ENCODE peak calls at places on chromosomes 6 and 20, in four cellular contexts. V, M, A and H are unnamed samples.

GRCh38 chr6:144215402-144215931 is 65.2 kb downstream of the STX11 start:
- DNase-seq in M (peak), V (peak), A (no peak), H (peak)

GRCh38 chr6:87558446-87558845 is 31.3 kb downstream of the RARS2 start:
- DNase-seq in V (no peak), M (peak), A (no peak), H (no peak)

GRCh38 chr6:133715270-133715669 is 173.6 kb upstream of the TCF21 start:
- DNase-seq in A (no peak), M (no peak), V (no peak), H (no peak)

GRCh38 chr6:10763006-10763405 is 15.4 kb downstream of the TMEM14B start:
- DNase-seq in V (no peak), M (no peak), A (no peak), H (peak)

GRCh38 chr20:58713801-58714339 is 21.3 kb downstream of the NPEPL1 start:
- DNase-seq in V (no peak), A (no peak), M (no peak), H (no peak)

GRCh38 chr6:13427346-13427745 is 60.1 kb downstream of the GFOD1 start:
- DNase-seq in M (no peak), A (no peak), V (no peak), H (no peak)

GRCh38 chr6:82118150-82118562 is 129.4 kb downstream of the IBTK start:
- DNase-seq in A (no peak), M (peak), V (no peak), H (peak)

GRCh38 chr6:134797400-134798113 is 152.3 kb downstream of the ALDH8A1 start:
- DNase-seq in V (no peak), A (no peak), M (no peak), H (no peak)

GRCh38 chr20:61230-61629 is 26.2 kb upstream of the DEFB125 start:
- DNase-seq in A (no peak), M (no peak), V (no peak), H (no peak)

GRCh38 chr6:105045546-105045945 is 88.6 kb downstream of the LIN28B start:
- DNase-seq in M (peak), V (no peak), A (peak), H (peak)

GRCh38 chr20:63062188-63063140 is 55.7 kb upstream of the BHLHE23 start:
- DNase-seq in A (no peak), M (no peak), V (no peak), H (no peak)

GRCh38 chr20:41833739-41834138 is 215.6 kb upstream of the CHD6 start:
- DNase-seq in A (no peak), M (no peak), V (no peak), H (no peak)

GRCh38 chr6:165106261-165106660 is 203.1 kb downstream of the C6orf118 start:
- DNase-seq in M (peak), V (no peak), A (no peak), H (no peak)

GRCh38 chr20:3166913-3167342 is 6.4 kb downstream of the LZTS3 start:
- DNase-seq in A (no peak), V (no peak), M (no peak), H (no peak)

GRCh38 chr6:88992741-88993557 is 29.5 kb upstream of the RNGTT start:
- DNase-seq in M (peak), A (no peak), V (no peak), H (peak)

GRCh38 chr6:138297761-138298298 is 79.5 kb upstream of the PBOV1 start:
- DNase-seq in A (no peak), M (peak), V (no peak), H (peak)

GRCh38 chr6:44042261-44043035 is 84.8 kb downstream of the MRPL14 start:
- DNase-seq in V (no peak), M (no peak), A (no peak), H (no peak)

GRCh38 chr6:106026748-106027147 is 59.4 kb upstream of the PRDM1 start:
- DNase-seq in M (no peak), A (no peak), V (no peak), H (no peak)

GRCh38 chr20:19915111-19915798 is 101.9 kb upstream of the NAA20 start:
- DNase-seq in V (no peak), M (no peak), A (no peak), H (peak)

GRCh38 chr6:89281779-89282246 is 33.3 kb downstream of the GABRR2 start:
- DNase-seq in M (peak), A (peak), V (no peak), H (peak)

GRCh38 chr6:167550936-167551633 is 226.2 kb downstream of the TTLL2 start:
- DNase-seq in A (no peak), V (peak), M (no peak), H (no peak)

GRCh38 chr6:142642651-142643050 is 302.3 kb downstream of the HIVEP2 start:
- DNase-seq in A (no peak), M (no peak), V (no peak), H (peak)

GRCh38 chr20:5920581-5920980 is 29.8 kb downstream of the TRMT6 start:
- DNase-seq in A (no peak), V (no peak), M (no peak), H (no peak)

GRCh38 chr6:148799647-148800046 is 52.8 kb downstream of the UST start:
- DNase-seq in A (no peak), V (no peak), M (no peak), H (no peak)

GRCh38 chr6:138328210-138328609 is 49.5 kb upstream of the SMIM28 start:
- DNase-seq in M (no peak), V (no peak), A (no peak), H (no peak)

GRCh38 chr6:148954461-148954860 is 207.6 kb downstream of the UST start:
- DNase-seq in M (no peak), A (no peak), V (no peak), H (no peak)

GRCh38 chr6:133408543-133408942 is 167.4 kb downstream of the EYA4 start:
- DNase-seq in A (no peak), V (no peak), M (peak), H (no peak)

GRCh38 chr6:131000544-131000943 is 62.5 kb downstream of the EPB41L2 start:
- DNase-seq in A (no peak), M (no peak), V (no peak), H (no peak)

GRCh38 chr6:118739976-118740771 is 88.8 kb upstream of the CEP85L start:
- DNase-seq in V (no peak), M (peak), A (peak), H (peak)

GRCh38 chr20:45061244-45061643 is 39.7 kb downstream of the KCNS1 start:
- DNase-seq in V (no peak), A (peak), M (peak), H (peak)

GRCh38 chr20:42887281-42887680 is 302.4 kb downstream of the PTPRT start:
- DNase-seq in A (no peak), M (no peak), V (no peak), H (no peak)

GRCh38 chr20:24771651-24772061 is 177.4 kb upstream of the CST7 start:
- DNase-seq in A (no peak), V (no peak), M (no peak), H (no peak)

GRCh38 chr6:154499854-154500589 is 10.5 kb downstream of the CNKSR3 start:
- DNase-seq in V (no peak), M (no peak), A (no peak), H (no peak)

GRCh38 chr6:30465582-30466306 is 23.6 kb upstream of the HLA-E start:
- DNase-seq in V (no peak), A (no peak), M (no peak), H (no peak)

GRCh38 chr20:19973920-19974620 is 43.1 kb upstream of the NAA20 start:
- DNase-seq in M (peak), V (peak), A (no peak), H (peak)

DNA sequence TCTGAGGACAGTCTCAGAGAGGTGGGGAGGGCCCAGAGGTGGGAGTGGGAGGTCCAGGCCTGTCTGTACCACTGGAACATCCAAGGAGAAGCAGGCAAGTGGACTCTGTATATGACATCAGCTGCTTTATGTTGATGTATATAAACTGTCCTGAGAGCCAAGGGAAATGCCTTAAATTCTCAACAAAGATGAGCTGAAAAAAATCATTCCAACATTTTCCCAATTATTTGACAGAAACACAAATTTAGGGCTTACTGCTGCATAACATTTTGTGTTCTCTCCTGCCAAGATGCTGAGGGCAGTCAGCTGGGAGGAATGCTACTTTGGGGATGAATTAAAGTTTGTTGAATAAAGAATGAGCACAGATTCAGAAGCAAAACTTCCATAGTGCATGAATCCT is 52.8 kb downstream of the FOXC1 start:
- DNase-seq in M (no peak), A (no peak), V (no peak), H (no peak)
- TF ChIP-seq CTCF in M (no peak), A (no peak), V (no peak), H (no peak)

DNA sequence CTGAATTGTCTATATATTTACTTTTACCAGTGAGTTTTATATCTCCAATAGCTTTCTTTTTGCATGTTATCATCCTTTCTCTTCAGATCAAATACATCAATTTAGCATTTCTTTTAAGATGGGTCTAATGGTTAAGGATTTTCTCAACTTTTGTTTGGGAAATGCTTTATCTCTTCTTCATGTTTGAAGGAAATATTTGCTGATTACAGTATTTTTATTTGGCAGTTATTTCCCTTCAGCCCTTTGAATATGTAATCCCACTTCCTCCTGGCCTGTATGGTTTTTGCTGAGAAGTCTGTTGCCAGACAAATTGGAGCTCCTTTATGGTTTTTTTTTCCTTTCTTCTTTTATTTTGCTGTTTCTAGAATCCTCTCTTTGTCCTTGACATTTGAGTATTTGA is 6.7 kb upstream of the CST9L start:
- DNase-seq in A (no peak), V (no peak), M (no peak), H (no peak)
- H3K4me3 ChIP-seq in A (no peak), V (no peak), M (no peak), H (no peak)

DNA sequence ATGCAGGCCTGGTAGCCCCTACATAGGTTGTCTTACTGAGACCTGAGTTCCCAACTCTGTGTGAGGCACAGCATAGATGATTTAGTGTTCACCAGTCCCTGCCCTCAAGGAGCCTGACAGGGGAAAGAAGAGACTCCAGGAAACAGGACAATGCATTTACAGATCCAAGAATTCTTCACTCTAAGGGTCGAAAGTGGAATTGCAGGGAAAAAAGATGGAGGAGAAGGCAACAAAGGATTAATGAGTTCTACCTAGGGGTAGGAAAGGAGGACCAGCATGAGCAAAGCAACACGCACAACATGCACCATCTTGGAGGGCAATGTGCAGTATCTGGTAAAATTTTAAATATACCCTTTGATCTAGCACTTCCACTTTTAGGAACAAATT is 5.9 kb downstream of the SPAG4 start:
- DNase-seq in M (no peak), A (peak), V (no peak), H (no peak)
- TF ChIP-seq CTCF in M (no peak), A (no peak), V (no peak), H (no peak)

DNA sequence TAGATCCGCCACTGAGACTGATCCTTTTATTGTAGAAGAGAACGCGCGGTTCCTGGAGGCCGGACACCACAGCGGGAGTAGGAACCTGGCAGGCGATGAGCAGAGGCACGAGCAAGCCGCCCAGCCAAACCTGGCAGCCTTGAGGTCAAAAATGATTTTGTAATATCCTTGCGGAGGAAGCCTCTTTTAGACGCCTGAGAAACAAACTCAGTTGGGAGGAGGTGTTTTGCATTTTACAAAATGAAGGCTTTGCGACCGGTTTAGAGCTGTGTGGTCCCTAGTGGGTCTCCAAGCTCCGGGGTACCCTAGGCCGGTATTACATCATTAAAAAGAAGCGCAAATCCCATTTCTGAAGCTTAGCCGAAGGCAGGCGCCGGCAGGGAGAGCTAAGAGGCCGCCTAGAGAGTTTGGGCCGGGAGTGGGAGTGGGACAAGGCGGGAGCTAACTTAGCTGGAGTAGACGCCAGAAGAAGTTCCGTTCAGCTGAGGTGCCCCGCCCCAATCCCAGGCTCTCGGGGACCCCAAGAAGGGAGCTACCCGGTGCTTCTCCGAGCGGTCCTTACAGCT is 1.8 kb upstream of the TBX18 start:
- DNase-seq in A (no peak), M (no peak), V (peak), H (peak)
- H3K4me3 ChIP-seq in A (no peak), M (no peak), V (no peak), H (no peak)

DNA sequence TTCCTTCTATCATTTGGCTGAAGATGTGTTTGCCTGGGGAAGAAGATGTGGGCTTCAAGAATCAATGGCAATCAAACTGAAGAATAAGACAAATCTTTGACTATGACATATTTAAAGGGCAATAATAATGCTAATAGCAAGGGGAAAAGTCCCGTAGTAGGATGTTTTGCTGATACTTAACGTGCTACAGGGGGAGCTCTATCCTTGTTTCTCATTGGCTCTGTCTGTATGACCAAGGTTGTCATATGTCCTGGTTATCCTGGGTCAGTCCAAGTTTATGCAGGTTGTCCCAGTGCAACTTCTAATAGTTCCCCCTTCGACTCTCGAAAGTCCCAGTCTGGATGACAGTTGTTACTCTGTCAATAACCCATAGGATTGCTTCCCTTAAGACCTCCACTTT is 321.3 kb downstream of the DHX35 start:
- DNase-seq in M (no peak), V (no peak), A (no peak), H (no peak)
- TF ChIP-seq CTCF in M (no peak), V (no peak), A (no peak), H (no peak)

DNA sequence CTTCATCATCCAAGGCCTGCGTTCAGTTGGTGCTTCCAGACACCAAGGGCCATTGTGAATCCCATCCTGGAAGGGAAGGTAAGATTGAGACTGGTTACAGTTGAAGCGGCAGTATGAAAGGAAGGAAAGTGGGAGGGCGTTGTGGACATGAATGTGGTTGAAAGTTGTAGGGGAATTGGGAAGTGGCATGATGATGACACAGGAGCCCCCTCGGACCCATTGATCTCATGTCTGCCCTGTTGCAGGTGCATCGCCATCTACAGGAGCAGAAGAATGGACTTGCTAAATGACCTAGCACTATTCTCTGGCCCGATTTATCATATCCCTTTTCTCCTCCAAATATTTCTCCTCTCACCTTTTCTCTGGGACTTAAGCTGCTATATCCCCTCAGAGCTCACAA is 5.5 kb downstream of the HLA-DQA1 start:
- DNase-seq in A (no peak), M (no peak), V (no peak), H (no peak)
- H3K4me3 ChIP-seq in A (no peak), M (no peak), V (no peak), H (no peak)

GRCh38 chr6:34793877-34794276 is 2.0 kb downstream of the BLTP3A start:
- DNase-seq in V (no peak), M (no peak), A (no peak), H (no peak)

GRCh38 chr6:34792605-34793500 is 970 bp downstream of the BLTP3A start:
- DNase-seq in M (peak), V (no peak), A (peak), H (peak)

GRCh38 chr6:34791842-34792604 is at the start of gene BLTP3A:
- DNase-seq in M (peak), A (peak), V (peak), H (peak)

GRCh38 chr6:34788111-34788510 is 3.8 kb upstream of the BLTP3A start:
- DNase-seq in M (no peak), A (no peak), V (no peak), H (no peak)

DNA sequence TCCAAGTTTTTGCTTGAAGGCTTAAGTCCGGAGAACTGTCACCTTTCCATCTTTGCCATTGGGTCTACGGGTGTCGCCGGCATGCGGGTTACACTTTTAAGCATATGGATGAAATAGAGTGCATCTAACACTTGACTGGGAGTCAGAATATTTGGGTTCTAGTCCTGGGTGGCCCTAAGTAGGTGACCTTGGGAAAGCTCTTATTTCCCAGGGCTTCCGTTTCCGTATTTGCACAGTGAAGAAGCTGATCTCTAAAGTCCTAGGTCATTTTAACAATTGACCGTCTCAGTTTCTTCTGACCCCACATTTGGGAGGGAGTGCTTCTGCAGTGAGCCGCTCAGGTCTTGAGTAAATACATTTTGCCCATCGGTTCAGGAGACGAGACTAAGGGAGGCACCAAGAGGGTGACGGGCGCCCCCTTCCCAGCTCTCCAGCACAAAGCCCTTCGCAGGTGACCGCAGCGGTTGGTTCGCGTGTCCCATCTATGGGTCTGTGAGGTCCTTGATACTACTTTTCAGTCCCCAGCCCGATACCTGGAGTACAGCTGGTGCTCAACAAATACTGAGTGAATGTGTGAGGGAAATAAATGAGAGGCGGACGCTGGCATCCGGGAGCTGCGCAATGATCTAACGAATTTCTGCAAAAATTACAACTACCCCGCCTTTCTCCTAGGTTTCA is 580 bp upstream of the BLTP3A start:
- DNase-seq in M (peak), V (peak), A (peak), H (peak)
- TF ChIP-seq CTCF in M (peak), V (peak), A (peak), H (no peak)